ENCODE peak calls at places on chromosomes 7 and 10, in five cellular contexts. J, H, O, W and B are unnamed samples.

GRCh38 chr10:47020491-47020890 is 109.3 kb downstream of the PTPN20 start:
- DNase-seq in J (peak; percentile 76), H (no peak), O (no peak), W (no peak), B (no peak)

GRCh38 chr10:44198096-44198779 is 186.7 kb downstream of the CXCL12 start:
- DNase-seq in J (no peak), H (no peak), O (no peak), W (no peak), B (no peak)

GRCh38 chr10:91271886-91272285 is 51.4 kb downstream of the PCGF5 start:
- DNase-seq in J (no peak), H (no peak), O (no peak), W (no peak), B (no peak)

GRCh38 chr7:44912775-44913347 is 27.5 kb upstream of the PURB start:
- DNase-seq in J (no peak), H (no peak), O (no peak), W (no peak), B (no peak)

GRCh38 chr7:88224596-88225275 is 4.9 kb upstream of the SRI start:
- DNase-seq in J (no peak), H (no peak), O (no peak), W (no peak), B (no peak)

GRCh38 chr7:150337659-150338081 is 3.8 kb downstream of the RARRES2 start:
- DNase-seq in J (no peak), H (no peak), O (no peak), W (no peak), B (no peak)

GRCh38 chr10:2020841-2021240 is 283.5 kb upstream of the ADARB2 start:
- DNase-seq in J (no peak), H (no peak), O (no peak), W (no peak), B (no peak)

GRCh38 chr7:75756340-75757297 is 15.4 kb downstream of the CCL26 start:
- DNase-seq in J (no peak), H (no peak), O (peak; percentile 20), W (no peak), B (no peak)

GRCh38 chr10:14820010-14820774 is 17.6 kb downstream of the CDNF start:
- DNase-seq in J (no peak), H (no peak), O (no peak), W (peak; percentile 59), B (no peak)

GRCh38 chr7:44068054-44068453 is 2.7 kb upstream of the PGAM2 start:
- DNase-seq in J (peak; percentile 23), H (no peak), O (peak; percentile 26), W (no peak), B (no peak)

GRCh38 chr7:142248-142955 is 50.0 kb upstream of the FAM20C start:
- DNase-seq in J (peak; percentile 64), H (no peak), O (no peak), W (no peak), B (no peak)

GRCh38 chr7:18212788-18213187 is 185.1 kb upstream of the PRPS1L1 start:
- DNase-seq in J (no peak), H (no peak), O (no peak), W (no peak), B (no peak)

GRCh38 chr7:105654994-105655900 is 74.0 kb upstream of the EFCAB10 start:
- DNase-seq in J (no peak), H (no peak), O (peak; percentile 57), W (peak; percentile 29), B (no peak)

GRCh38 chr10:3780766-3781457 is 4.1 kb downstream of the KLF6 start:
- DNase-seq in J (no peak), H (no peak), O (no peak), W (no peak), B (no peak)

GRCh38 chr10:102154466-102155116 is 2.4 kb downstream of the NOLC1 start:
- DNase-seq in J (no peak), H (no peak), O (no peak), W (no peak), B (no peak)

GRCh38 chr10:22222236-22223190 is 4.7 kb upstream of the EBLN1 start:
- DNase-seq in J (no peak), H (no peak), O (no peak), W (no peak), B (no peak)

GRCh38 chr7:341841-342638 is 52.1 kb downstream of the FOXL3 start:
- DNase-seq in J (no peak), H (no peak), O (no peak), W (no peak), B (no peak)

GRCh38 chr7:99324559-99324958 is 1.1 kb upstream of the ARPC1A start:
- DNase-seq in J (no peak), H (no peak), O (no peak), W (no peak), B (no peak)

GRCh38 chr7:151844828-151845200 is 32.1 kb downstream of the PRKAG2 start:
- DNase-seq in J (no peak), H (no peak), O (no peak), W (no peak), B (no peak)

GRCh38 chr10:114816308-114816707 is 5.3 kb upstream of the FHIP2A start:
- DNase-seq in J (no peak), H (no peak), O (no peak), W (no peak), B (no peak)

GRCh38 chr10:84613336-84614021 is 285.1 kb downstream of the CCSER2 start:
- DNase-seq in J (no peak), H (no peak), O (peak; percentile 75), W (peak; percentile 10), B (no peak)

GRCh38 chr7:90966346-90966745 is 297.9 kb upstream of the FZD1 start:
- DNase-seq in J (no peak), H (no peak), O (no peak), W (no peak), B (no peak)

GRCh38 chr10:123741711-123742110 is 75.6 kb downstream of the GPR26 start:
- DNase-seq in J (no peak), H (no peak), O (no peak), W (no peak), B (no peak)